ENCODE peak calls at places on chromosomes 13 and 19, in six cellular contexts. J is skeletal muscle cell; I is substantia nigra; E is activated CD8-positive, alpha-beta memory T cell treated with anti-CD3 and anti-CD28 coated beads for 1 hour; T is stimulated activated CD4-positive, alpha-beta T cell treated with anti-CD3 and anti-CD28 coated beads, TNF-alpha, amount 100 ng/mL, for 1 hour; A is Caki2. N is an unnamed sample.
A peak's percentile ranks its signal among the peaks of the same experiment; 100 is the strongest.

GRCh38 chr13:105059786-105060185 is 1475.7 kb downstream of the EFNB2 start:
- DNase-seq in J (no peak), I (no peak), E (no peak), T (no peak), A (no peak), N (no peak)

GRCh38 chr19:4914736-4915501 is 5.6 kb downstream of the UHRF1 start:
- DNase-seq in J (no peak), I (no peak), E (peak; percentile 61), T (peak; percentile 44), A (peak; percentile 86), N (no peak)

GRCh38 chr13:21076265-21076653 is 14.9 kb upstream of the LATS2 start:
- DNase-seq in J (no peak), I (no peak), E (no peak), T (no peak), A (no peak), N (no peak)

GRCh38 chr13:53121879-53122278 is 93.3 kb downstream of the OLFM4 start:
- DNase-seq in J (no peak), I (no peak), E (no peak), T (no peak), A (no peak), N (no peak)

GRCh38 chr19:17220207-17220758 is 5.1 kb downstream of the USE1 start:
- DNase-seq in J (peak; percentile 35), I (no peak), E (no peak), T (no peak), A (peak; percentile 80), N (no peak)

GRCh38 chr13:46926856-46927625 is 30.2 kb upstream of the HTR2A start:
- DNase-seq in J (peak; percentile 36), I (no peak), E (no peak), T (no peak), A (no peak), N (no peak)

GRCh38 chr13:36918246-36919060 is 1.6 kb downstream of the SMAD9 start:
- DNase-seq in J (no peak), I (no peak), E (no peak), T (no peak), A (peak; percentile 41), N (no peak)

GRCh38 chr13:98871727-98872126 is 106.1 kb downstream of the DOCK9 start:
- DNase-seq in J (no peak), I (no peak), E (no peak), T (no peak), A (no peak), N (no peak)

GRCh38 chr19:1651548-1652394 is 644 bp downstream of the TCF3 start:
- DNase-seq in J (no peak), I (no peak), E (no peak), T (no peak), A (peak; percentile 19), N (no peak)

GRCh38 chr19:542173-542866 is 1.5 kb upstream of the GZMM start:
- DNase-seq in J (no peak), I (no peak), E (no peak), T (no peak), A (no peak), N (no peak)

GRCh38 chr13:43134896-43135295 is 111.5 kb downstream of the DNAJC15 start:
- DNase-seq in J (no peak), I (no peak), E (no peak), T (no peak), A (no peak), N (no peak)

GRCh38 chr19:29741776-29742175 is 26.7 kb upstream of the C19orf12 start:
- DNase-seq in J (no peak), I (no peak), E (no peak), T (no peak), A (no peak), N (no peak)

GRCh38 chr13:94061316-94061715 is 418.2 kb downstream of the DCT start:
- DNase-seq in J (no peak), I (no peak), E (no peak), T (no peak), A (no peak), N (no peak)

GRCh38 chr19:3366761-3367571 is 583 bp downstream of the NFIC start:
- DNase-seq in J (no peak), I (no peak), E (no peak), T (no peak), A (no peak), N (peak; percentile 39)

GRCh38 chr13:73793361-73793760 is 340.8 kb downstream of the KLF12 start:
- DNase-seq in J (no peak), I (no peak), E (no peak), T (no peak), A (no peak), N (no peak)

GRCh38 chr13:65032825-65033224 is 2197.3 kb downstream of the PCDH9 start:
- DNase-seq in J (no peak), I (no peak), E (no peak), T (no peak), A (no peak), N (no peak)

GRCh38 chr19:18639706-18640105 is 2.9 kb downstream of the KLHL26 start:
- DNase-seq in J (no peak), I (no peak), E (no peak), T (no peak), A (no peak), N (no peak)

GRCh38 chr13:110676511-110677204 is 29.3 kb downstream of the CARS2 start:
- DNase-seq in J (no peak), I (no peak), E (no peak), T (no peak), A (no peak), N (no peak)

GRCh38 chr13:21016487-21016886 is 44.9 kb downstream of the LATS2 start:
- DNase-seq in J (no peak), I (no peak), E (no peak), T (no peak), A (no peak), N (no peak)

GRCh38 chr13:31048521-31048920 is 113.2 kb downstream of the HSPH1 start:
- DNase-seq in J (no peak), I (no peak), E (no peak), T (no peak), A (no peak), N (no peak)

GRCh38 chr19:28296506-28296905 is 916.4 kb downstream of the UQCRFS1 start:
- DNase-seq in J (peak; percentile 37), I (no peak), E (no peak), T (no peak), A (no peak), N (no peak)

GRCh38 chr19:58374200-58374599 is 6.6 kb downstream of the ZNF837 start:
- DNase-seq in J (no peak), I (no peak), E (no peak), T (no peak), A (no peak), N (no peak)

GRCh38 chr13:46232281-46232680 is 20.6 kb downstream of the LRRC63 start:
- DNase-seq in J (no peak), I (no peak), E (no peak), T (no peak), A (no peak), N (no peak)

GRCh38 chr13:110420626-110421025 is 113.5 kb downstream of the COL4A2 start:
- DNase-seq in J (no peak), I (no peak), E (no peak), T (no peak), A (no peak), N (no peak)

GRCh38 chr13:49292742-49293498 is 45.2 kb downstream of the CDADC1 start:
- DNase-seq in J (peak; percentile 87), I (peak; percentile 30), E (no peak), T (no peak), A (no peak), N (no peak)

GRCh38 chr19:57052102-57052501 is 67.7 kb upstream of the USP29 start:
- DNase-seq in J (no peak), I (no peak), E (no peak), T (no peak), A (no peak), N (no peak)

GRCh38 chr19:2627319-2627829 is 75.1 kb downstream of the GNG7 start:
- DNase-seq in J (peak; percentile 95), I (no peak), E (no peak), T (no peak), A (peak; percentile 89), N (peak; percentile 47)

GRCh38 chr19:47598407-47599349 is 10.3 kb upstream of the BICRA start:
- DNase-seq in J (peak; percentile 91), I (no peak), E (no peak), T (no peak), A (peak; percentile 96), N (no peak)

GRCh38 chr19:9789066-9789465 is 20.5 kb upstream of the ZNF846 start:
- DNase-seq in J (no peak), I (no peak), E (no peak), T (no peak), A (no peak), N (no peak)

N was measured in hippocampal formation.